ENCODE peak calls at places on chromosomes 5 and 9, in six cellular contexts. One of them, this sample, is unnamed.

GRCh38 chr9:133615101-133615896 is 6.1 kb upstream of the FAM163B start:
- DNase-seq in neuronal stem cell: no peak
- DNase-seq in GM04503: no peak
- DNase-seq in myocyte: no peak
- DNase-seq in Daoy: no peak
- DNase-seq in stimulated activated CD4-positive, alpha-beta T cell treated with anti-CD3 and anti-CD28 coated beads, TNF-alpha, amount 100 ng/mL, for 4 hours: no peak
- DNase-seq in this sample: no peak

GRCh38 chr5:41815663-41816062 is 54.6 kb downstream of the OXCT1 start:
- DNase-seq in neuronal stem cell: no peak
- DNase-seq in GM04503: no peak
- DNase-seq in myocyte: peak; percentile 30
- DNase-seq in Daoy: no peak
- DNase-seq in stimulated activated CD4-positive, alpha-beta T cell treated with anti-CD3 and anti-CD28 coated beads, TNF-alpha, amount 100 ng/mL, for 4 hours: no peak
- DNase-seq in this sample: no peak

GRCh38 chr9:928363-929042 is 48.0 kb upstream of the DMRT3 start:
- DNase-seq in neuronal stem cell: no peak
- DNase-seq in GM04503: no peak
- DNase-seq in myocyte: no peak
- DNase-seq in Daoy: peak; percentile 47
- DNase-seq in stimulated activated CD4-positive, alpha-beta T cell treated with anti-CD3 and anti-CD28 coated beads, TNF-alpha, amount 100 ng/mL, for 4 hours: no peak
- DNase-seq in this sample: no peak

GRCh38 chr5:158995694-158996173 is 104.0 kb downstream of the EBF1 start:
- DNase-seq in neuronal stem cell: no peak
- DNase-seq in GM04503: no peak
- DNase-seq in myocyte: no peak
- DNase-seq in Daoy: peak; percentile 15
- DNase-seq in stimulated activated CD4-positive, alpha-beta T cell treated with anti-CD3 and anti-CD28 coated beads, TNF-alpha, amount 100 ng/mL, for 4 hours: no peak
- DNase-seq in this sample: no peak

GRCh38 chr9:86176468-86176867 is 77.1 kb upstream of the GOLM1 start:
- DNase-seq in neuronal stem cell: no peak
- DNase-seq in GM04503: no peak
- DNase-seq in myocyte: no peak
- DNase-seq in Daoy: peak; percentile 90
- DNase-seq in stimulated activated CD4-positive, alpha-beta T cell treated with anti-CD3 and anti-CD28 coated beads, TNF-alpha, amount 100 ng/mL, for 4 hours: no peak
- DNase-seq in this sample: peak; percentile 12

GRCh38 chr9:95498641-95499040 is 18.1 kb downstream of the PTCH1 start:
- DNase-seq in neuronal stem cell: no peak
- DNase-seq in GM04503: no peak
- DNase-seq in myocyte: no peak
- DNase-seq in Daoy: no peak
- DNase-seq in stimulated activated CD4-positive, alpha-beta T cell treated with anti-CD3 and anti-CD28 coated beads, TNF-alpha, amount 100 ng/mL, for 4 hours: no peak
- DNase-seq in this sample: peak; percentile 66

GRCh38 chr5:180689071-180689694 is 39.8 kb upstream of the FLT4 start:
- DNase-seq in neuronal stem cell: no peak
- DNase-seq in GM04503: no peak
- DNase-seq in myocyte: no peak
- DNase-seq in Daoy: no peak
- DNase-seq in stimulated activated CD4-positive, alpha-beta T cell treated with anti-CD3 and anti-CD28 coated beads, TNF-alpha, amount 100 ng/mL, for 4 hours: peak; percentile 13
- DNase-seq in this sample: no peak

GRCh38 chr9:128792978-128793686 is 6.1 kb downstream of the TBC1D13 start:
- DNase-seq in neuronal stem cell: no peak
- DNase-seq in GM04503: no peak
- DNase-seq in myocyte: no peak
- DNase-seq in Daoy: no peak
- DNase-seq in stimulated activated CD4-positive, alpha-beta T cell treated with anti-CD3 and anti-CD28 coated beads, TNF-alpha, amount 100 ng/mL, for 4 hours: no peak
- DNase-seq in this sample: no peak

GRCh38 chr9:97704851-97705250 is 7.7 kb upstream of the XPA start:
- DNase-seq in neuronal stem cell: no peak
- DNase-seq in GM04503: no peak
- DNase-seq in myocyte: no peak
- DNase-seq in Daoy: no peak
- DNase-seq in stimulated activated CD4-positive, alpha-beta T cell treated with anti-CD3 and anti-CD28 coated beads, TNF-alpha, amount 100 ng/mL, for 4 hours: no peak
- DNase-seq in this sample: no peak

GRCh38 chr5:74673011-74673790 is 11.8 kb upstream of the HEXB start:
- DNase-seq in neuronal stem cell: no peak
- DNase-seq in GM04503: no peak
- DNase-seq in myocyte: peak; percentile 77
- DNase-seq in Daoy: peak; percentile 17
- DNase-seq in stimulated activated CD4-positive, alpha-beta T cell treated with anti-CD3 and anti-CD28 coated beads, TNF-alpha, amount 100 ng/mL, for 4 hours: no peak
- DNase-seq in this sample: peak; percentile 58

GRCh38 chr5:36696059-36696673 is 89.8 kb downstream of the SLC1A3 start:
- DNase-seq in neuronal stem cell: no peak
- DNase-seq in GM04503: no peak
- DNase-seq in myocyte: peak; percentile 60
- DNase-seq in Daoy: peak; percentile 50
- DNase-seq in stimulated activated CD4-positive, alpha-beta T cell treated with anti-CD3 and anti-CD28 coated beads, TNF-alpha, amount 100 ng/mL, for 4 hours: no peak
- DNase-seq in this sample: peak; percentile 60

GRCh38 chr5:135559342-135559741 is 19.4 kb downstream of the CXCL14 start:
- DNase-seq in neuronal stem cell: no peak
- DNase-seq in GM04503: no peak
- DNase-seq in myocyte: no peak
- DNase-seq in Daoy: peak; percentile 50
- DNase-seq in stimulated activated CD4-positive, alpha-beta T cell treated with anti-CD3 and anti-CD28 coated beads, TNF-alpha, amount 100 ng/mL, for 4 hours: no peak
- DNase-seq in this sample: peak; percentile 51

GRCh38 chr9:18727904-18728303 is 254.0 kb downstream of the ADAMTSL1 start:
- DNase-seq in neuronal stem cell: no peak
- DNase-seq in GM04503: no peak
- DNase-seq in myocyte: no peak
- DNase-seq in Daoy: no peak
- DNase-seq in stimulated activated CD4-positive, alpha-beta T cell treated with anti-CD3 and anti-CD28 coated beads, TNF-alpha, amount 100 ng/mL, for 4 hours: no peak
- DNase-seq in this sample: no peak

GRCh38 chr9:3285365-3286161 is 240.2 kb downstream of the RFX3 start:
- DNase-seq in neuronal stem cell: no peak
- DNase-seq in GM04503: peak; percentile 35
- DNase-seq in myocyte: no peak
- DNase-seq in Daoy: no peak
- DNase-seq in stimulated activated CD4-positive, alpha-beta T cell treated with anti-CD3 and anti-CD28 coated beads, TNF-alpha, amount 100 ng/mL, for 4 hours: no peak
- DNase-seq in this sample: no peak

GRCh38 chr9:88658311-88658822 is 123.4 kb downstream of the NXNL2 start:
- DNase-seq in neuronal stem cell: no peak
- DNase-seq in GM04503: peak; percentile 56
- DNase-seq in myocyte: peak; percentile 48
- DNase-seq in Daoy: peak; percentile 52
- DNase-seq in stimulated activated CD4-positive, alpha-beta T cell treated with anti-CD3 and anti-CD28 coated beads, TNF-alpha, amount 100 ng/mL, for 4 hours: no peak
- DNase-seq in this sample: peak; percentile 73

GRCh38 chr9:71681104-71681707 is 87.1 kb downstream of the CEMIP2 start:
- DNase-seq in neuronal stem cell: no peak
- DNase-seq in GM04503: no peak
- DNase-seq in myocyte: no peak
- DNase-seq in Daoy: no peak
- DNase-seq in stimulated activated CD4-positive, alpha-beta T cell treated with anti-CD3 and anti-CD28 coated beads, TNF-alpha, amount 100 ng/mL, for 4 hours: no peak
- DNase-seq in this sample: no peak

GRCh38 chr9:122179690-122180074 is 20.0 kb downstream of the MORN5 start:
- DNase-seq in neuronal stem cell: no peak
- DNase-seq in GM04503: no peak
- DNase-seq in myocyte: no peak
- DNase-seq in Daoy: peak; percentile 79
- DNase-seq in stimulated activated CD4-positive, alpha-beta T cell treated with anti-CD3 and anti-CD28 coated beads, TNF-alpha, amount 100 ng/mL, for 4 hours: no peak
- DNase-seq in this sample: no peak

GRCh38 chr5:123094919-123095693 is 6.1 kb downstream of the PRDM6 start:
- DNase-seq in neuronal stem cell: no peak
- DNase-seq in GM04503: no peak
- DNase-seq in myocyte: no peak
- DNase-seq in Daoy: peak; percentile 29
- DNase-seq in stimulated activated CD4-positive, alpha-beta T cell treated with anti-CD3 and anti-CD28 coated beads, TNF-alpha, amount 100 ng/mL, for 4 hours: no peak
- DNase-seq in this sample: no peak

GRCh38 chr5:180607861-180608571 is 16.7 kb upstream of the SCGB3A1 start:
- DNase-seq in neuronal stem cell: no peak
- DNase-seq in GM04503: no peak
- DNase-seq in myocyte: peak; percentile 89
- DNase-seq in Daoy: no peak
- DNase-seq in stimulated activated CD4-positive, alpha-beta T cell treated with anti-CD3 and anti-CD28 coated beads, TNF-alpha, amount 100 ng/mL, for 4 hours: no peak
- DNase-seq in this sample: no peak

GRCh38 chr5:177362102-177362868 is 4.6 kb downstream of the RGS14 start:
- DNase-seq in neuronal stem cell: no peak
- DNase-seq in GM04503: no peak
- DNase-seq in myocyte: no peak
- DNase-seq in Daoy: no peak
- DNase-seq in stimulated activated CD4-positive, alpha-beta T cell treated with anti-CD3 and anti-CD28 coated beads, TNF-alpha, amount 100 ng/mL, for 4 hours: peak; percentile 41
- DNase-seq in this sample: no peak

GRCh38 chr9:37035472-37036236 is 1.6 kb upstream of the PAX5 start:
- DNase-seq in neuronal stem cell: no peak
- DNase-seq in GM04503: no peak
- DNase-seq in myocyte: no peak
- DNase-seq in Daoy: peak; percentile 60
- DNase-seq in stimulated activated CD4-positive, alpha-beta T cell treated with anti-CD3 and anti-CD28 coated beads, TNF-alpha, amount 100 ng/mL, for 4 hours: no peak
- DNase-seq in this sample: no peak

GRCh38 chr5:120803282-120803681 is 339.2 kb downstream of the PRR16 start:
- DNase-seq in neuronal stem cell: no peak
- DNase-seq in GM04503: no peak
- DNase-seq in myocyte: peak; percentile 37
- DNase-seq in Daoy: no peak
- DNase-seq in stimulated activated CD4-positive, alpha-beta T cell treated with anti-CD3 and anti-CD28 coated beads, TNF-alpha, amount 100 ng/mL, for 4 hours: no peak
- DNase-seq in this sample: no peak

GRCh38 chr5:74107899-74108298 is 481.9 kb downstream of the ARHGEF28 start:
- DNase-seq in neuronal stem cell: no peak
- DNase-seq in GM04503: no peak
- DNase-seq in myocyte: peak; percentile 92
- DNase-seq in Daoy: no peak
- DNase-seq in stimulated activated CD4-positive, alpha-beta T cell treated with anti-CD3 and anti-CD28 coated beads, TNF-alpha, amount 100 ng/mL, for 4 hours: no peak
- DNase-seq in this sample: no peak

GRCh38 chr9:117678882-117679281 is 25.3 kb upstream of the TLR4 start:
- DNase-seq in neuronal stem cell: no peak
- DNase-seq in GM04503: no peak
- DNase-seq in myocyte: no peak
- DNase-seq in Daoy: no peak
- DNase-seq in stimulated activated CD4-positive, alpha-beta T cell treated with anti-CD3 and anti-CD28 coated beads, TNF-alpha, amount 100 ng/mL, for 4 hours: no peak
- DNase-seq in this sample: no peak

GRCh38 chr5:20105915-20106314 is 117.9 kb upstream of the CDH18 start:
- DNase-seq in neuronal stem cell: no peak
- DNase-seq in GM04503: no peak
- DNase-seq in myocyte: no peak
- DNase-seq in Daoy: no peak
- DNase-seq in stimulated activated CD4-positive, alpha-beta T cell treated with anti-CD3 and anti-CD28 coated beads, TNF-alpha, amount 100 ng/mL, for 4 hours: no peak
- DNase-seq in this sample: no peak

GRCh38 chr9:118515947-118516346 is 811.7 kb downstream of the TLR4 start:
- DNase-seq in neuronal stem cell: no peak
- DNase-seq in GM04503: no peak
- DNase-seq in myocyte: no peak
- DNase-seq in Daoy: no peak
- DNase-seq in stimulated activated CD4-positive, alpha-beta T cell treated with anti-CD3 and anti-CD28 coated beads, TNF-alpha, amount 100 ng/mL, for 4 hours: no peak
- DNase-seq in this sample: no peak

GRCh38 chr5:56145106-56145505 is 88.0 kb downstream of the ANKRD55 start:
- DNase-seq in neuronal stem cell: no peak
- DNase-seq in GM04503: no peak
- DNase-seq in myocyte: no peak
- DNase-seq in Daoy: no peak
- DNase-seq in stimulated activated CD4-positive, alpha-beta T cell treated with anti-CD3 and anti-CD28 coated beads, TNF-alpha, amount 100 ng/mL, for 4 hours: no peak
- DNase-seq in this sample: no peak

GRCh38 chr5:56534102-56534501 is 281.2 kb upstream of the MAP3K1 start:
- DNase-seq in neuronal stem cell: no peak
- DNase-seq in GM04503: no peak
- DNase-seq in myocyte: no peak
- DNase-seq in Daoy: peak; percentile 61
- DNase-seq in stimulated activated CD4-positive, alpha-beta T cell treated with anti-CD3 and anti-CD28 coated beads, TNF-alpha, amount 100 ng/mL, for 4 hours: peak; percentile 22
- DNase-seq in this sample: no peak

GRCh38 chr5:72507360-72508238 is at the start of gene ZNF366:
- DNase-seq in neuronal stem cell: no peak
- DNase-seq in GM04503: no peak
- DNase-seq in myocyte: no peak
- DNase-seq in Daoy: no peak
- DNase-seq in stimulated activated CD4-positive, alpha-beta T cell treated with anti-CD3 and anti-CD28 coated beads, TNF-alpha, amount 100 ng/mL, for 4 hours: no peak
- DNase-seq in this sample: no peak

GRCh38 chr5:141762790-141763368 is 80.8 kb upstream of the ARAP3 start:
- DNase-seq in neuronal stem cell: no peak
- DNase-seq in GM04503: no peak
- DNase-seq in myocyte: no peak
- DNase-seq in Daoy: no peak
- DNase-seq in stimulated activated CD4-positive, alpha-beta T cell treated with anti-CD3 and anti-CD28 coated beads, TNF-alpha, amount 100 ng/mL, for 4 hours: no peak
- DNase-seq in this sample: no peak

GRCh38 chr9:107587175-107587963 is 97.8 kb upstream of the KLF4 start:
- DNase-seq in neuronal stem cell: no peak
- DNase-seq in GM04503: no peak
- DNase-seq in myocyte: no peak
- DNase-seq in Daoy: peak; percentile 27
- DNase-seq in stimulated activated CD4-positive, alpha-beta T cell treated with anti-CD3 and anti-CD28 coated beads, TNF-alpha, amount 100 ng/mL, for 4 hours: no peak
- DNase-seq in this sample: peak; percentile 17

GRCh38 chr5:64773533-64773932 is 4.8 kb downstream of the CWC27 start:
- DNase-seq in neuronal stem cell: no peak
- DNase-seq in GM04503: no peak
- DNase-seq in myocyte: peak; percentile 5
- DNase-seq in Daoy: no peak
- DNase-seq in stimulated activated CD4-positive, alpha-beta T cell treated with anti-CD3 and anti-CD28 coated beads, TNF-alpha, amount 100 ng/mL, for 4 hours: no peak
- DNase-seq in this sample: no peak

GRCh38 chr5:151264113-151264512 is 11.1 kb downstream of the GM2A start:
- DNase-seq in neuronal stem cell: no peak
- DNase-seq in GM04503: no peak
- DNase-seq in myocyte: no peak
- DNase-seq in Daoy: peak; percentile 39
- DNase-seq in stimulated activated CD4-positive, alpha-beta T cell treated with anti-CD3 and anti-CD28 coated beads, TNF-alpha, amount 100 ng/mL, for 4 hours: no peak
- DNase-seq in this sample: peak; percentile 55

GRCh38 chr5:3258050-3258449 is 337.6 kb upstream of the IRX1 start:
- DNase-seq in neuronal stem cell: no peak
- DNase-seq in GM04503: no peak
- DNase-seq in myocyte: no peak
- DNase-seq in Daoy: no peak
- DNase-seq in stimulated activated CD4-positive, alpha-beta T cell treated with anti-CD3 and anti-CD28 coated beads, TNF-alpha, amount 100 ng/mL, for 4 hours: no peak
- DNase-seq in this sample: no peak